ENCODE peak calls at places on chromosome 2, in ten cellular contexts. N is LoVo; B is mesendoderm; J is HS-5; E is stimulated activated CD8-positive, alpha-beta memory T cell treated with anti-CD3 and anti-CD28 coated beads, Interleukin-7, amount 100 ng/mL, for 1 hour; Y is ELR; S is HFF-Myc; A is right lobe of liver; D is fibroblast of the conjunctiva; K is RWPE2. W is an unnamed sample.

GRCh38 chr2:187553908-187554703 is at the start of gene TFPI:
- DNase-seq in Y (peak; percentile 86), N (no peak), S (peak; percentile 31), A (peak; percentile 25), E (no peak), B (peak; percentile 66), K (no peak), D (peak; percentile 68), J (no peak), W (no peak)

GRCh38 chr2:234491281-234491680 is 5.6 kb downstream of the ARL4C start:
- DNase-seq in K (no peak), S (no peak), J (no peak), B (no peak), D (no peak), E (no peak), Y (no peak), N (no peak), A (no peak), W (no peak)

GRCh38 chr2:69097148-69097610 is 84.2 kb downstream of the ANTXR1 start:
- DNase-seq in K (no peak), B (no peak), D (no peak), E (no peak), S (no peak), A (no peak), Y (no peak), J (no peak), N (no peak), W (no peak)

GRCh38 chr2:31075936-31076590 is 62.2 kb downstream of the GALNT14 start:
- DNase-seq in Y (peak; percentile 24), N (no peak), S (peak; percentile 51), D (peak; percentile 22), J (no peak), K (no peak), E (no peak), B (no peak), A (no peak), W (no peak)

GRCh38 chr2:227106845-227107759 is 56.9 kb downstream of the COL4A4 start:
- DNase-seq in K (no peak), E (no peak), A (peak; percentile 26), B (peak; percentile 80), D (peak; percentile 65), Y (peak; percentile 71), S (peak; percentile 27), J (peak; percentile 67), N (peak; percentile 56), W (peak; percentile 5)

GRCh38 chr2:120912101-120912985 is 176.7 kb downstream of the GLI2 start:
- DNase-seq in N (peak; percentile 92), K (no peak), Y (peak; percentile 55), A (no peak), S (no peak), D (peak; percentile 82), J (no peak), B (no peak), E (no peak), W (peak; percentile 96)

GRCh38 chr2:221100467-221101089 is 471.5 kb downstream of the EPHA4 start:
- DNase-seq in S (no peak), E (no peak), Y (peak; percentile 3), B (peak; percentile 64), J (no peak), D (no peak), A (no peak), N (no peak), K (no peak), W (no peak)

GRCh38 chr2:4047961-4048891 is 344.9 kb downstream of the DCDC2C start:
- DNase-seq in E (no peak), D (no peak), N (no peak), Y (no peak), A (no peak), B (no peak), J (no peak), S (no peak), K (no peak), W (no peak)

GRCh38 chr2:30225131-30225762 is 6.1 kb upstream of the LBH start:
- DNase-seq in J (no peak), E (no peak), N (no peak), K (no peak), B (no peak), Y (peak; percentile 42), S (no peak), D (peak; percentile 54), A (no peak), W (peak; percentile 33)

W was measured in NCI-H226.